ENCODE peak calls at places on chromosomes 5 and 9, in six cellular contexts. Y is breast epithelium, T is ovary, G is astrocyte, E is ascending aorta, O is thoracic aorta. M is an unnamed sample. For H3K9me3, the result is how much of the 10 kb centered on the place peaks cover.

GRCh38 chr9:8074645-8075044 is 275.1 kb upstream of the DMAC1 start:
- DNase-seq in O (no peak), Y (no peak), E (no peak), T (no peak), G (no peak), M (no peak)

GRCh38 chr5:61342066-61342465 is 10.0 kb downstream of the ZSWIM6 start:
- DNase-seq in E (no peak), O (no peak), T (no peak), Y (no peak), G (peak), M (no peak)

GRCh38 chr5:77806213-77806843 is 30.2 kb upstream of the TBCA start:
- DNase-seq in E (no peak), O (no peak), Y (no peak), G (no peak), T (no peak), M (no peak)

GRCh38 chr5:66170196-66170919 is 26.3 kb downstream of the SREK1 start:
- DNase-seq in T (no peak), E (no peak), G (no peak), O (no peak), Y (no peak), M (no peak)

GRCh38 chr9:136947955-136948510 is 3.0 kb downstream of the C8G start:
- DNase-seq in Y (no peak), G (no peak), T (no peak), O (no peak), E (no peak), M (peak)

GRCh38 chr5:179869641-179870402 is 11.2 kb upstream of the MRNIP start:
- DNase-seq in T (no peak), E (no peak), O (no peak), G (no peak), Y (no peak), M (no peak)

GRCh38 chr5:55829956-55830355 is 21.2 kb upstream of the IL31RA start:
- DNase-seq in O (no peak), Y (no peak), G (no peak), T (no peak), E (no peak), M (no peak)

GRCh38 chr5:76175821-76176403 is 92.7 kb downstream of the SV2C start:
- DNase-seq in Y (no peak), O (no peak), T (no peak), E (no peak), G (no peak), M (no peak)

GRCh38 chr5:127697894-127698600 is 5.1 kb upstream of the CCDC192 start:
- DNase-seq in E (no peak), Y (no peak), G (peak), T (no peak), O (no peak), M (no peak)

GRCh38 chr5:11390369-11390768 is 513.9 kb downstream of the CTNND2 start:
- DNase-seq in Y (no peak), G (peak), T (no peak), E (no peak), O (no peak), M (no peak)

GRCh38 chr9:27548055-27548741 is 18.6 kb upstream of the MOB3B start:
- DNase-seq in E (no peak), Y (no peak), G (peak), O (no peak), T (no peak), M (no peak)

GRCh38 chr9:134395727-134396257 is 69.5 kb downstream of the RXRA start:
- DNase-seq in E (no peak), T (no peak), O (no peak), Y (no peak), G (no peak), M (no peak)
- H3K4me3 ChIP-seq in E (no peak), T (no peak), O (no peak), Y (no peak), G (no peak), M (no peak)

GRCh38 chr9:16058131-16058549 is 505.3 kb downstream of the CCDC171 start:
- DNase-seq in G (peak), O (no peak), T (no peak), E (no peak), Y (no peak), M (no peak)

GRCh38 chr9:16062542-16063240 is 509.8 kb downstream of the CCDC171 start:
- DNase-seq in G (peak), T (no peak), Y (no peak), O (no peak), E (no peak), M (no peak)

GRCh38 chr9:16063241-16063591 is 510.4 kb downstream of the CCDC171 start:
- DNase-seq in G (no peak), T (no peak), E (no peak), Y (no peak), O (no peak), M (no peak)

GRCh38 chr9:16057541-16057940 is 504.7 kb downstream of the CCDC171 start:
- DNase-seq in Y (no peak), G (no peak), E (no peak), O (no peak), T (no peak), M (no peak)

DNA sequence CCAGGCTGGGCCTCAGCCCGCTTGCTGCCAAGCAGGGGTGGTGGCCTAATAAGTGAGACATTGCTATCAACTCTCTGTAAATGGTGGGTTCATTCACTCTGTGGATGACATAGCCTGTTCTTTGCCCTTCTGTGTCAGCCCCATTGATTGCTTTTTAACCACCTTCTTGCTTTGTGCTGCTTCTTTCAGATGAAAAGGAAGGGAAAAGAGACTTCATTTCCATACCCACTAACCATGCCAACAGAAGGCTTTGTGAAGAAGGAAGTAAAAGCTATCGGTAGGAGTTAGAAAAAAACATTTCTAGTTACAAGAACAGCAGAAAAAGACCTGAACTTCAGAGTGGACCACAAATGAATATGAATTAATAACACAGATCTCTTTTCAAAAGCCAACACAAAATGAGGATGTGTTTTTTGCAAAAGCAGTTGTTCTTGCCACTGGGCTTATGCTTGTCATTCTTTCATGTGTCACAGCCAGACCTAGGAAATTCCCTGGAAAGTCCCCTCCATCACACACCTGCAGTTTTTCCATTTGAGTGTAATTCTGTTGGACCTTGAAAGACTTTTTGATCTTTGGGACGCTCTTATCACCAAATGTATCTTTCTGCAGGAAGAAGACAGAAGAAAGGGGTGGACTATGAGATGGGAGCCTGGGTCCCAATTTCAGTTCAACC is 507.8 kb downstream of the CCDC171 start:
- DNase-seq in G (no peak), E (no peak), O (no peak), Y (no peak), T (no peak), M (no peak)
- H3K9me3 ChIP-seq in G (under half), E (under half), O (under half), Y (under half), T (under half), M (under half)

GRCh38 chr9:70044450-70045307 is 1.0 kb downstream of the MAMDC2 start:
- DNase-seq in Y (no peak), G (peak), T (peak), E (no peak), O (no peak), M (no peak)

GRCh38 chr9:70042461-70043215 is 1.0 kb upstream of the MAMDC2 start:
- DNase-seq in Y (no peak), T (no peak), O (no peak), G (no peak), E (no peak), M (no peak)

GRCh38 chr9:70043689-70044449 is at the start of gene MAMDC2:
- DNase-seq in T (peak), Y (no peak), G (peak), E (peak), O (no peak), M (peak)

GRCh38 chr9:70045452-70045851 is 1.8 kb downstream of the MAMDC2 start:
- DNase-seq in T (no peak), E (no peak), G (no peak), O (no peak), Y (no peak), M (no peak)

GRCh38 chr9:70043285-70043684 is 363 bp upstream of the MAMDC2 start:
- DNase-seq in G (no peak), T (no peak), O (no peak), E (no peak), Y (no peak), M (no peak)
- H3K4me3 ChIP-seq in G (peak), T (peak), O (peak), E (peak), Y (peak), M (peak)

GRCh38 chr5:154478752-154479159 is 729 bp upstream of the HAND1 start:
- DNase-seq in O (no peak), E (no peak), T (no peak), G (no peak), Y (no peak), M (no peak)
- H3K9me3 ChIP-seq in O (under half), E (under half), T (under half), G (under half), Y (under half), M (under half)

DNA sequence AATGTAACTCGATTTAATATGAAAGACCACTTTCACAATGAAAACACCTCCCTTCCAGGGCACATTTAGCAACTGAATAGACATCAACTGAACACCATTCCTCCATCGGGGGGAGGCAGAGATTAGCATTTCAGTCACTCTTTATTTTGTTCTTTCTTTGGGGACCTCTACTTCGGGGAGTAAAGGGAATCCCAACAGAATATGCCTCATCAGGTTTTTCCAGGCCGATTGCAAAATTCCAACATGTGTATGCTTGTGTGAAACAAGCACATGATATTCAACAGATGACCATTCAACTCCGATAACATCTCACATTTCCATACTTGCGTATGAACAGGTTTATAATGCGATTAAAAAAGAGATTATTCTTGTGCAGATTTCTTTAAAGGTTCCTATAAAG is 124.2 kb upstream of the RETREG1 start:
- DNase-seq in T (no peak), O (no peak), G (peak), Y (no peak), E (no peak), M (no peak)
- H3K4me3 ChIP-seq in T (no peak), O (no peak), G (no peak), Y (no peak), E (no peak), M (no peak)

GRCh38 chr9:135764731-135765130 is 62.7 kb downstream of the KCNT1 start:
- DNase-seq in E (no peak), G (no peak), O (no peak), Y (no peak), T (no peak), M (no peak)
- H3K9me3 ChIP-seq in E (under half), G (under half), O (under half), Y (under half), T (under half), M (under half)